ENCODE peak calls at places on chromosome 16, in seven cellular contexts. Q is Panc1, I is right lobe of liver, H is choroid plexus epithelial cell, C is lung, P is GM12865, S is fibroblast of pulmonary artery. Z is an unnamed sample.

GRCh38 chr16:66515543-66516171 is 34.3 kb downstream of the TK2 start:
- DNase-seq in Q (no peak), I (peak), H (peak), C (no peak), P (peak), S (peak), Z (no peak)

GRCh38 chr16:50464325-50465290 is 83.6 kb upstream of the NKD1 start:
- DNase-seq in Q (no peak), I (peak), H (no peak), C (no peak), P (no peak), S (no peak), Z (peak)

GRCh38 chr16:12611916-12612597 is 191.6 kb downstream of the CPPED1 start:
- DNase-seq in Q (no peak), I (no peak), H (no peak), C (no peak), P (no peak), S (no peak), Z (no peak)

GRCh38 chr16:72434159-72434558 is 262.2 kb upstream of the PMFBP1 start:
- DNase-seq in Q (no peak), I (no peak), H (peak), C (no peak), P (peak), S (peak), Z (no peak)

GRCh38 chr16:71179569-71179968 is 51.0 kb downstream of the HYDIN start:
- DNase-seq in Q (no peak), I (no peak), H (no peak), C (no peak), P (no peak), S (no peak), Z (no peak)

GRCh38 chr16:66167564-66168291 is 198.8 kb upstream of the CDH5 start:
- DNase-seq in Q (no peak), I (peak), H (peak), C (no peak), P (no peak), S (peak), Z (no peak)

GRCh38 chr16:31129568-31130335 is 5.8 kb downstream of the PRSS8 start:
- DNase-seq in Q (no peak), I (no peak), H (no peak), C (peak), P (no peak), S (no peak), Z (no peak)

GRCh38 chr16:11224096-11224893 is 31.7 kb downstream of the SOCS1 start:
- DNase-seq in Q (no peak), I (peak), H (no peak), C (peak), P (peak), S (no peak), Z (no peak)

GRCh38 chr16:80791411-80791810 is 13.0 kb downstream of the CDYL2 start:
- DNase-seq in Q (no peak), I (no peak), H (peak), C (no peak), P (no peak), S (peak), Z (no peak)

GRCh38 chr16:22123759-22124490 is 31.6 kb downstream of the VWA3A start:
- DNase-seq in Q (no peak), I (no peak), H (no peak), C (no peak), P (no peak), S (no peak), Z (no peak)

GRCh38 chr16:58119509-58119845 is 9.7 kb downstream of the CFAP20 start:
- DNase-seq in Q (no peak), I (no peak), H (no peak), C (no peak), P (no peak), S (no peak), Z (no peak)

GRCh38 chr16:70018254-70018653 is 67.1 kb downstream of the CLEC18A start:
- DNase-seq in Q (no peak), I (no peak), H (peak), C (no peak), P (peak), S (peak), Z (no peak)

GRCh38 chr16:59878999-59879398 is 1144.9 kb upstream of the GOT2 start:
- DNase-seq in Q (no peak), I (no peak), H (peak), C (no peak), P (no peak), S (no peak), Z (no peak)

GRCh38 chr16:67654069-67654911 is 5.8 kb downstream of the ACD start:
- DNase-seq in Q (no peak), I (no peak), H (no peak), C (no peak), P (no peak), S (no peak), Z (no peak)

GRCh38 chr16:54268340-54268739 is 18.2 kb downstream of the IRX3 start:
- DNase-seq in Q (no peak), I (peak), H (no peak), C (no peak), P (no peak), S (no peak), Z (no peak)

DNA sequence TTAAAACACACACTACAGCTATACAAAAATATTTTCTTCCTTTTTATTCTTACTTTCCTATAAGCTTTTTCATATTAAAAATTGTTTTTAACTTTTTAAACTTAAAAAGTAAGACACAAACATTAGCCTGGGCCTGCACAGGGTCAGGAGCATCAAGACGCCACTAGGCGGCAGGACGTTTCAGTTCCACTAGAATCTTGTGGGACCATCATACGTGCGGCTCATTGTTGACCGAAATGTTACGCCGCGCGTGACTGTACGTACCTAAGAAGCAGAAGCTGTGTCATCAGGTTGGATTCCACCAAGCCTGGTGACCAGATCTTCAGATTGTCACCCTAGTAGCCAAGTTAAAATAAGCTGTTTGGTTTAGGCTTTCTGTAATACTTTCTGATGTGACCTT is 47.1 kb downstream of the USP10 start:
- DNase-seq in Q (no peak), I (no peak), H (no peak), C (no peak), P (peak), S (no peak), Z (no peak)
- TF ChIP-seq CTCF in Q (peak), I (peak), H (peak), C (no peak), P (no peak), S (peak), Z (peak)

GRCh38 chr16:2782583-2783351 is 4.6 kb downstream of the PRSS33 start:
- DNase-seq in Q (no peak), I (no peak), H (no peak), C (no peak), P (no peak), S (no peak), Z (peak)
- TF ChIP-seq CTCF in Q (no peak), I (no peak), H (no peak), C (no peak), P (no peak), S (no peak), Z (no peak)

GRCh38 chr16:4387769-4388168 is 16.1 kb downstream of the VASN start:
- DNase-seq in Q (no peak), I (no peak), H (no peak), C (no peak), P (no peak), S (no peak), Z (no peak)

GRCh38 chr16:4385789-4386451 is 14.3 kb downstream of the VASN start:
- DNase-seq in Q (no peak), I (no peak), H (no peak), C (no peak), P (no peak), S (no peak), Z (no peak)

GRCh38 chr16:4388275-4389021 is 16.8 kb downstream of the VASN start:
- DNase-seq in Q (no peak), I (no peak), H (peak), C (no peak), P (no peak), S (no peak), Z (no peak)

GRCh38 chr16:4386452-4386813 is 14.8 kb downstream of the VASN start:
- DNase-seq in Q (no peak), I (no peak), H (no peak), C (no peak), P (no peak), S (no peak), Z (no peak)

GRCh38 chr16:4386951-4387565 is 15.4 kb downstream of the VASN start:
- DNase-seq in Q (no peak), I (no peak), H (peak), C (no peak), P (no peak), S (peak), Z (no peak)
- TF ChIP-seq CTCF in Q (no peak), I (no peak), H (no peak), C (no peak), P (no peak), S (no peak), Z (peak)

DNA sequence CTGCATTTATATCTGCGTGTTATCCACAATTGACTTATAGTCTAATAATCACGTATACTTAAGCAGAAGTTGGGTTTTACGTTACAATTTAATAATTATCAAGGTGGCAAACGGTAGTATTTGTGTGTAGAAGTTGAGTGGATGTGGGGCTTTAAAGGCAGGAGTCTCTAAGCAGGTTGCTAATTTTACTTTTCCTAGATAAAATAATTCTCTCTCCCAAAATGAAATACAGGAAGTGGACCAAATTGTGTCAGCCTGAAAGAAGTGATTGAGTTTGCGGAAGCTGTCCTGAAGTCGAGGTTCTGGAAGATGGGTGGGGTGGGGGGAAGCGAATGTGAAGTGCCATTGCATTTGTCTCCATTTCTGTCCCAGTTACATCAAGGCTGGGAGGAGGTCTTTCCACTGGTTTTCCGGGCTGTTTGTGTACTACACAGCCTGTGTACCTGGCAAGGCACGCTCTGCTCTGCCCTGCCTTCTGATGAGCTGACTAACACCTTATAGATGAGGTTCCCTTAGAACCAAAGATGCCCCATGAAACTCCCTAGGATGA is 385.1 kb downstream of the WWOX start:
- DNase-seq in Q (no peak), I (no peak), H (no peak), C (no peak), P (no peak), S (no peak), Z (no peak)
- TF ChIP-seq CTCF in Q (no peak), I (no peak), H (no peak), C (no peak), P (no peak), S (no peak), Z (no peak)

DNA sequence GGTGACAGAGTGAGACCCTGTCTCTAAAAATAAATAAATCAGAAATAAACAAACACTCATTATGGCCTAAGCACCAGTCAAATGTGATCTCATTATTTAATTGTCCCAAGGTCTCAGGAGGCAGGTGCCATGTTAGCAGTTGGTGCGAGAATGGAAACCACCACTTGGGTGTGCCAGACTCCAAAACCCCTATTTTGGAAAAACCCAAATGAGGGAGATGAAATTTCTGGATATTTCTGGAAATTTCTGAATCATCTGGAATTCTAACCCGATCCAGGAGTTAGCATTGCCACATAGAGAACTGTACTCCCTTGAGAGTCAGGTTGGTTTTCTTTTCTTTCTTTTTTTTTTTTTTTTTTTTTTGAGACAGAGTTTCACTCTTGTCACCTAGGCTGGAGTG is 264.0 kb downstream of the XYLT1 start:
- DNase-seq in Q (no peak), I (no peak), H (no peak), C (no peak), P (no peak), S (no peak), Z (no peak)
- TF ChIP-seq CTCF in Q (no peak), I (no peak), H (no peak), C (no peak), P (no peak), S (no peak), Z (peak)

GRCh38 chr16:53007095-53007494 is 45.6 kb downstream of the CHD9NB start:
- DNase-seq in Q (no peak), I (no peak), H (no peak), C (no peak), P (peak), S (no peak), Z (no peak)
- TF ChIP-seq CTCF in Q (no peak), I (peak), H (no peak), C (no peak), P (peak), S (no peak), Z (no peak)

GRCh38 chr16:65122724-65122973 is 786 bp upstream of the CDH11 start:
- DNase-seq in Q (no peak), I (no peak), H (no peak), C (no peak), P (no peak), S (no peak), Z (no peak)

GRCh38 chr16:65122974-65123845 is 1.3 kb upstream of the CDH11 start:
- DNase-seq in Q (no peak), I (no peak), H (peak), C (peak), P (no peak), S (peak), Z (peak)

GRCh38 chr16:65120811-65121721 is 797 bp downstream of the CDH11 start:
- DNase-seq in Q (no peak), I (no peak), H (peak), C (no peak), P (no peak), S (peak), Z (peak)

GRCh38 chr16:65123846-65124513 is 2.1 kb upstream of the CDH11 start:
- DNase-seq in Q (no peak), I (no peak), H (peak), C (no peak), P (peak), S (no peak), Z (no peak)

GRCh38 chr16:65121870-65122723 is at the start of gene CDH11:
- DNase-seq in Q (no peak), I (no peak), H (peak), C (peak), P (no peak), S (peak), Z (peak)
- TF ChIP-seq CTCF in Q (no peak), I (no peak), H (peak), C (no peak), P (no peak), S (peak), Z (peak)

Z was measured in chondrocyte.